ENCODE peak calls at places on chromosome 19, in nine cellular contexts. P is T-helper 2 cell; R is NCI-H1436; G is astrocyte of the cerebellum; M is stimulated activated CD4-positive, alpha-beta T cell treated with anti-CD3 and anti-CD28 coated beads, TNF-alpha, amount 100 ng/mL, for 48 hours; Y is upper lobe of right lung; L is iris pigment epithelial cell; A is fibroblast of pulmonary artery; W is SHP77. U is an unnamed sample.

GRCh38 chr19:49328741-49329140 is 3.8 kb upstream of the SLC6A16 start:
- DNase-seq in P (no peak), R (no peak), G (no peak), M (no peak), Y (no peak), L (no peak), A (no peak), W (no peak), U (no peak)

GRCh38 chr19:35126624-35126959 is 8.3 kb downstream of the LGI4 start:
- DNase-seq in P (no peak), R (no peak), G (no peak), M (no peak), Y (no peak), L (no peak), A (no peak), W (no peak), U (no peak)

GRCh38 chr19:35090795-35091214 is 24.8 kb upstream of the FXYD3 start:
- DNase-seq in P (no peak), R (no peak), G (no peak), M (no peak), Y (no peak), L (no peak), A (no peak), W (no peak), U (no peak)

GRCh38 chr19:16654621-16655020 is 5.3 kb downstream of the SMIM7 start:
- DNase-seq in P (no peak), R (no peak), G (peak), M (no peak), Y (no peak), L (no peak), A (peak), W (no peak), U (no peak)

GRCh38 chr19:4977299-4978174 is 8.6 kb downstream of the KDM4B start:
- DNase-seq in P (no peak), R (no peak), G (peak), M (no peak), Y (no peak), L (peak), A (peak), W (no peak), U (no peak)

GRCh38 chr19:1568320-1569019 is at the start of gene MEX3D:
- DNase-seq in P (peak), R (peak), G (no peak), M (peak), Y (peak), L (peak), A (peak), W (peak), U (peak)

GRCh38 chr19:1042689-1043511 is 3.0 kb downstream of the ABCA7 start:
- DNase-seq in P (no peak), R (no peak), G (no peak), M (no peak), Y (no peak), L (peak), A (no peak), W (no peak), U (no peak)

GRCh38 chr19:28737021-28737525 is 475.9 kb downstream of the UQCRFS1 start:
- DNase-seq in P (no peak), R (peak), G (peak), M (no peak), Y (no peak), L (peak), A (peak), W (no peak), U (no peak)

GRCh38 chr19:39397360-39398296 is 6.5 kb downstream of the MED29 start:
- DNase-seq in P (peak), R (peak), G (no peak), M (peak), Y (peak), L (peak), A (peak), W (peak), U (peak)

U was measured in HL-60.